ENCODE peak calls at places on chromosomes 5 and 9, in nine cellular contexts. X is brain microvascular endothelial cell, T is pancreas, P is lower lobe of right lung, Q is endodermal cell, A is hepatocyte, F is heart left ventricle, W is breast epithelium, M is adrenal gland. J is an unnamed sample.

GRCh38 chr5:44001675-44002380 is 387.4 kb downstream of the FGF10 start:
- DNase-seq in P (no peak), Q (no peak), T (no peak), W (no peak), A (no peak), F (no peak), M (no peak), X (no peak), J (no peak)

GRCh38 chr5:172904643-172905345 is 54.4 kb upstream of the RPL26L1 start:
- DNase-seq in F (peak; percentile 80), A (peak; percentile 90), P (peak; percentile 89), X (no peak), T (peak; percentile 97), Q (peak; percentile 68), M (peak; percentile 98), W (peak; percentile 97), J (peak; percentile 90)

GRCh38 chr5:109550077-109550476 is 139.7 kb upstream of the MAN2A1 start:
- DNase-seq in F (no peak), M (no peak), A (no peak), W (no peak), T (no peak), Q (no peak), X (no peak), P (no peak), J (no peak)

GRCh38 chr9:35972093-35972492 is 14.1 kb upstream of the OR2S2 start:
- DNase-seq in M (no peak), F (peak; percentile 59), Q (peak; percentile 88), P (no peak), T (no peak), A (no peak), W (no peak), X (no peak), J (no peak)

GRCh38 chr9:91391426-91392217 is 29.9 kb upstream of the AUH start:
- DNase-seq in F (no peak), Q (no peak), M (no peak), P (no peak), T (no peak), W (no peak), A (no peak), X (no peak), J (no peak)

GRCh38 chr5:17305964-17306725 is 88.7 kb downstream of the BASP1 start:
- DNase-seq in W (no peak), M (peak; percentile 65), P (peak; percentile 68), X (peak; percentile 92), A (peak; percentile 75), F (no peak), Q (peak; percentile 64), T (peak; percentile 65), J (peak; percentile 72)

GRCh38 chr5:951940-952596 is 56.5 kb upstream of the NKD2 start:
- DNase-seq in T (no peak), Q (no peak), X (no peak), M (no peak), F (no peak), W (no peak), P (no peak), A (no peak), J (no peak)

GRCh38 chr9:78038620-78039300 is 7.1 kb upstream of the GNAQ start:
- DNase-seq in P (no peak), X (no peak), W (no peak), T (no peak), Q (no peak), F (no peak), M (no peak), A (peak; percentile 30), J (no peak)

GRCh38 chr9:132878695-132879064 is at the start of gene SPACA9:
- DNase-seq in T (peak; percentile 55), X (peak; percentile 47), A (peak; percentile 84), F (peak; percentile 80), P (peak; percentile 85), M (peak; percentile 82), Q (peak; percentile 83), W (peak; percentile 54), J (peak; percentile 87)

GRCh38 chr5:89282832-89283510 is 400.0 kb upstream of the MEF2C start:
- DNase-seq in M (no peak), X (peak; percentile 80), T (no peak), A (peak; percentile 7), Q (no peak), F (no peak), W (no peak), P (no peak), J (no peak)

GRCh38 chr5:36957953-36958559 is 81.5 kb downstream of the NIPBL start:
- DNase-seq in A (no peak), P (no peak), W (no peak), X (no peak), Q (no peak), T (no peak), F (no peak), M (no peak), J (no peak)

GRCh38 chr5:80034962-80035821 is at the start of gene THBS4:
- DNase-seq in M (no peak), P (no peak), X (no peak), A (peak; percentile 18), F (peak; percentile 64), Q (peak; percentile 80), T (no peak), W (no peak), J (no peak)

GRCh38 chr9:88605500-88606172 is 70.7 kb downstream of the NXNL2 start:
- DNase-seq in M (no peak), W (no peak), F (no peak), T (no peak), X (no peak), A (no peak), Q (no peak), P (no peak), J (no peak)

GRCh38 chr9:135248111-135248510 is 160.6 kb downstream of the OLFM1 start:
- DNase-seq in M (no peak), T (no peak), P (peak; percentile 42), W (no peak), F (peak; percentile 36), Q (no peak), A (no peak), X (no peak), J (peak; percentile 61)

DNA sequence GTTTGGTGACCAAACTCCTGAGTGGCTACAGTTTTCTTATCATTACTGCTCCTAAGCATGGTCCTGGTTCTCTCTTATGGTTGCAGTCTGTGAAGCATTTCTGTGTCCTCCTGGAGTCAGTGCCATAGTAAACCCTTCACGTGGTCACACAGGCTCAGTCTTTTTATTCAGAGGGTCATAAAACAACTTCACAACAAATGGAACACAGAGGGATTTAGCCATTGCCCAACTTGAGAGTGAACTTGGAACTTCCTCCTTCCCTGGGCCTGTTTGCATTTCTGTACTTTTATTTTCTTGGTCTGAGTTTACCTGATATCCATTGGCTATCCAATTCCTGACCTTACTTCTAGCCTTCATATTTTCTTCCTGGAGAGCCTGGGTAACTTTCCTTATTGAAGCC is 144.9 kb downstream of the CCDC192 start:
- DNase-seq in F (no peak), X (no peak), Q (no peak), A (peak; percentile 30), T (no peak), P (no peak), W (no peak), M (no peak), J (no peak)
- H3K27ac ChIP-seq in F (no peak overlapping the region), X (no peak overlapping the region), Q (no peak overlapping the region), A (no peak overlapping the region), T (no peak overlapping the region), P (no peak overlapping the region), W (no peak overlapping the region), M (no peak overlapping the region), J (no peak overlapping the region)

DNA sequence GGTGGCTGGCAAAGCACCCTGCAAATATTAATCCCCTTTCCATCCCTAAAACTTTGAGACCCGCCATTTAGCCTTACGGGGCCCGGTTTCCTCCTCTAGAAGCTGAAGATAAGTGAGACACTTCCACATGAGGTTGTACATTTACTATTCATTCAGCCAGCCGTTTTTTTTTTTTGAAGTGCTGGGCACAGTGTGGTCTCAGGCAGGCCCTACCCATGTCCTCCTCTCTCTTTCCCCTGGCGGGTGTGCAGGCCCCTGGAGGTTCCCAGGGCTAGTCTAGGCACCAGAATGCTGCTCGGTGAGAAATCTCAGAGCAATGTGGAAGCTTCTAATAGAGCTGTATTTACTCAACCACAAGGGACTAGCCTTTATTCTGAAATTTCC is 107.4 kb upstream of the LARP1 start:
- DNase-seq in P (no peak), M (no peak), A (peak; percentile 32), X (no peak), Q (no peak), T (no peak), W (no peak), F (no peak), J (peak; percentile 23)
- H3K4me3 ChIP-seq in P (peak overlapping the region; percentile 41), M (no peak overlapping the region), A (no peak overlapping the region), X (no peak overlapping the region), Q (no peak overlapping the region), T (no peak overlapping the region), W (peak overlapping the region; percentile 50), F (no peak overlapping the region), J (peak overlapping the region; percentile 39)

DNA sequence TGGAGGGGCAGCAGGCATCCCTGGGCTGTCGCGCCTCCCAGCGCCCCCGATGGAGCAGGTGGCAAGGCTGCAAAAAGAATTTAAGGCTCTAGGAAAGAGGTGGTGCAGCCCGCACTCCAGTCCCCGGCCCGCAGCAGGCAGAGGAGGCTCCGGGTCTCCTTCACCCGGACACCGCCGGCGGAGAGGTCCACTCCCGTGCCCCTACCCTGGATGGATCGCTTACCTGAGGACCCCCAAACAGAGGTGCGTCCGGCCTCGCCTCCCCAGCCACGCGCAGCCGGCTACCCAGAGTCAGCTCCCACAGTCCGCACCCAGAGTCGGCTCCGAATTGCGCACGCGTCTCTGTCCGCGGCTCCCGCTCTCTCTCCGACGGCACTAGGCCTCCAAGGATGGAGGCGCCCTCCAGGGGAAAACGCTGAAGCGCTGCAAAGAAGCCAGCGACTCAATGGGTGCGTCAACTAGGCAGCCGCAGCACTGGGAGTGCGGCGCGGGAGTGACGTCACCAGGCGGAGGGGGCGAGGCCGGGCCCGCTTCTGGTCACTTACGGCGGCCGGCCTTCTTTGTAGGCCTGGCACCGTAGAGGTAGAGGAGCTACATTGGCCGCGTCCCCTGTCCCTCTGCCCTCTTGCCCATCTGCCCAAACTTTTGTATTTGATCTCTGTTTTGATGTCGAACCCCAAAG is at the start of gene ELP1:
- DNase-seq in Q (peak; percentile 97), W (peak; percentile 85), X (peak; percentile 93), T (peak; percentile 93), F (peak; percentile 96), M (peak; percentile 97), A (peak; percentile 98), P (peak; percentile 95), J (peak; percentile 96)
- TF ChIP-seq CTCF in Q (peak; percentile 45), W (no peak), X (peak; percentile 61), T (no peak), F (no peak), M (no peak), A (peak; percentile 47), P (peak; percentile 40), J (peak; percentile 16)

DNA sequence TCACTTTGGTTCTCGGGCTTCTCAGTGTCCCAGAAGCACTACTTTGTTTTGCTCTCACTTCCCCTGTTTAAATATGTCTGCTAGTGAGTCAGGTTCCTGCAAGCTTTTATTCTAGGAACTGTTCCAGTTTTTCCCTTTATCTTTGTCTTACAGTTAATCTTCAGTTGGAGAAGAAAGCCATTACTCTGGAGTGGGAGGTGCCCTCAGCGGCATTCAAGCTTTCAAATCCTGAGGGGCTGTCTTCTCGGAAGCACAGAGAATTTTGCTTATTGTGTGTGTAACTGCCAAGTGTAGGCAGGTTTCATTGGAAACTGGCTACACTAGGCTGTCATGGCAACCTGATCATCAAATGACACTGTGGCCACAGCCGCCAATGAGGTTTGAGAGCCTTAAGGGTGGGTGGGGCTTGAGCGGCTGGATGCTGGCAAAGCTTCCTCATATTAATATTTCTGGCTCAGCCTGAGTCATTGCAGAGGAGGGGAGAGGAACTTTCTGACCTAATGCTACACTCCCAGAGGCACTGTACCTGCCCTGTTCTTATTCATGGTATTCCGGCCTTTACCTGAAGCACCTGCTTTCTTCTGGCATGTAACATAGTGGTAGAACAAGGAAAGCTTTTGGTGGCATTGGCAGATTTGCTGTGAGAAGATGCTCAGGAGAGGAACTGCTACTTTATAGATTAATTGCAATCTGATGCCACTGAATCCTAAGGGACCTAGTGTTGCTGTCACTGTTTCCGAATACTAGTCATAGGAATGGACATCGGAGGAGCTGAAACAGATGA is 26.3 kb downstream of the SLC25A25 start:
- DNase-seq in T (peak; percentile 94), F (peak; percentile 90), W (peak; percentile 97), X (peak; percentile 98), A (peak; percentile 96), Q (peak; percentile 86), P (peak; percentile 93), M (peak; percentile 99), J (peak; percentile 92)
- H3K27ac ChIP-seq in T (peak overlapping the region; percentile 97), F (peak overlapping the region; percentile 93), W (peak overlapping the region; percentile 98), X (peak overlapping the region; percentile 87), A (peak overlapping the region; percentile 88), Q (peak overlapping the region; percentile 95), P (peak overlapping the region; percentile 95), M (peak overlapping the region; percentile 86), J (peak overlapping the region; percentile 86)